ENCODE peak calls at places on chromosomes 4 and X, in seven cellular contexts. One of them, this sample, is unnamed. For H4K20me1 and H3K4me1, the result is how much of the 10 kb centered on the place peaks cover.

GRCh38 chr4:74386159-74386558 is 21.2 kb downstream of the EREG start:
- DNase-seq in HepG2: no peak
- DNase-seq in OCI-LY7: no peak
- DNase-seq in neural progenitor cell: no peak
- DNase-seq in HCT116: no peak
- DNase-seq in GM23338: no peak
- DNase-seq in SK-N-SH: no peak
- DNase-seq in this sample: no peak

GRCh38 chrX:10901290-10901633 is 209.9 kb upstream of the HCCS start:
- DNase-seq in HepG2: no peak
- DNase-seq in OCI-LY7: no peak
- DNase-seq in neural progenitor cell: no peak
- DNase-seq in HCT116: no peak
- DNase-seq in GM23338: no peak
- DNase-seq in SK-N-SH: no peak
- DNase-seq in this sample: peak

GRCh38 chrX:77793950-77794349 is 7.9 kb upstream of the ATRX start:
- DNase-seq in HepG2: no peak
- DNase-seq in OCI-LY7: no peak
- DNase-seq in neural progenitor cell: no peak
- DNase-seq in HCT116: no peak
- DNase-seq in GM23338: no peak
- DNase-seq in SK-N-SH: no peak
- DNase-seq in this sample: no peak

GRCh38 chr4:103774326-103774725 is 54.5 kb upstream of the TACR3 start:
- DNase-seq in HepG2: no peak
- DNase-seq in OCI-LY7: no peak
- DNase-seq in neural progenitor cell: no peak
- DNase-seq in HCT116: no peak
- DNase-seq in GM23338: no peak
- DNase-seq in SK-N-SH: no peak
- DNase-seq in this sample: no peak

GRCh38 chr4:55184600-55185523 is 59.5 kb upstream of the KDR start:
- DNase-seq in HepG2: peak
- DNase-seq in OCI-LY7: peak
- DNase-seq in neural progenitor cell: no peak
- DNase-seq in HCT116: peak
- DNase-seq in GM23338: peak
- DNase-seq in SK-N-SH: no peak
- DNase-seq in this sample: peak

GRCh38 chr4:7802093-7802726 is 137.5 kb downstream of the AFAP1 start:
- DNase-seq in HepG2: peak
- DNase-seq in OCI-LY7: peak
- DNase-seq in neural progenitor cell: peak
- DNase-seq in HCT116: peak
- DNase-seq in GM23338: peak
- DNase-seq in SK-N-SH: peak
- DNase-seq in this sample: peak

GRCh38 chr4:8910100-8910821 is 38.6 kb upstream of the HMX1 start:
- DNase-seq in HepG2: no peak
- DNase-seq in OCI-LY7: no peak
- DNase-seq in neural progenitor cell: no peak
- DNase-seq in HCT116: no peak
- DNase-seq in GM23338: no peak
- DNase-seq in SK-N-SH: peak
- DNase-seq in this sample: no peak

GRCh38 chr4:74624351-74625151 is 169.8 kb downstream of the BTC start:
- DNase-seq in HepG2: peak
- DNase-seq in OCI-LY7: no peak
- DNase-seq in neural progenitor cell: no peak
- DNase-seq in HCT116: peak
- DNase-seq in GM23338: no peak
- DNase-seq in SK-N-SH: no peak
- DNase-seq in this sample: peak

GRCh38 chr4:108168213-108168671 is 490 bp downstream of the LEF1 start:
- DNase-seq in HepG2: no peak
- DNase-seq in OCI-LY7: no peak
- DNase-seq in neural progenitor cell: no peak
- DNase-seq in HCT116: no peak
- DNase-seq in GM23338: no peak
- DNase-seq in SK-N-SH: no peak
- DNase-seq in this sample: peak

GRCh38 chr4:100786481-100786880 is 268.7 kb upstream of the EMCN start:
- DNase-seq in HepG2: no peak
- DNase-seq in OCI-LY7: no peak
- DNase-seq in neural progenitor cell: no peak
- DNase-seq in HCT116: no peak
- DNase-seq in GM23338: no peak
- DNase-seq in SK-N-SH: no peak
- DNase-seq in this sample: no peak

GRCh38 chr4:76802546-76803021 is 95.4 kb downstream of the SOWAHB start:
- DNase-seq in HepG2: no peak
- DNase-seq in OCI-LY7: no peak
- DNase-seq in neural progenitor cell: peak
- DNase-seq in HCT116: no peak
- DNase-seq in GM23338: peak
- DNase-seq in SK-N-SH: no peak
- DNase-seq in this sample: no peak

GRCh38 chrX:107707866-107708265 is 67.7 kb downstream of the TSC22D3 start:
- DNase-seq in HepG2: no peak
- DNase-seq in OCI-LY7: no peak
- DNase-seq in neural progenitor cell: no peak
- DNase-seq in HCT116: no peak
- DNase-seq in GM23338: no peak
- DNase-seq in SK-N-SH: no peak
- DNase-seq in this sample: no peak

GRCh38 chrX:1027133-1027532 is 185.3 kb downstream of the CRLF2 start:
- DNase-seq in HepG2: no peak
- DNase-seq in OCI-LY7: peak
- DNase-seq in neural progenitor cell: no peak
- DNase-seq in HCT116: no peak
- DNase-seq in GM23338: no peak
- DNase-seq in SK-N-SH: no peak
- DNase-seq in this sample: peak

GRCh38 chrX:11100281-11101035 is 10.7 kb upstream of the HCCS start:
- DNase-seq in HepG2: peak
- DNase-seq in OCI-LY7: no peak
- DNase-seq in neural progenitor cell: peak
- DNase-seq in HCT116: no peak
- DNase-seq in GM23338: peak
- DNase-seq in SK-N-SH: peak
- DNase-seq in this sample: no peak

GRCh38 chrX:25034889-25035288 is 19.1 kb upstream of the ARX start:
- DNase-seq in HepG2: peak
- DNase-seq in OCI-LY7: no peak
- DNase-seq in neural progenitor cell: peak
- DNase-seq in HCT116: no peak
- DNase-seq in GM23338: peak
- DNase-seq in SK-N-SH: no peak
- DNase-seq in this sample: no peak

GRCh38 chr4:151166662-151167061 is 67.2 kb downstream of the RPS3A start:
- DNase-seq in HepG2: no peak
- DNase-seq in OCI-LY7: no peak
- DNase-seq in neural progenitor cell: no peak
- DNase-seq in HCT116: no peak
- DNase-seq in GM23338: no peak
- DNase-seq in SK-N-SH: peak
- DNase-seq in this sample: no peak

GRCh38 chrX:17828156-17828555 is 32.9 kb downstream of the RAI2 start:
- DNase-seq in HepG2: no peak
- DNase-seq in OCI-LY7: no peak
- DNase-seq in neural progenitor cell: no peak
- DNase-seq in HCT116: no peak
- DNase-seq in GM23338: no peak
- DNase-seq in SK-N-SH: no peak
- DNase-seq in this sample: no peak

GRCh38 chrX:136067946-136068345 is 79.4 kb upstream of the FHL1 start:
- DNase-seq in HepG2: no peak
- DNase-seq in OCI-LY7: no peak
- DNase-seq in neural progenitor cell: no peak
- DNase-seq in HCT116: no peak
- DNase-seq in GM23338: no peak
- DNase-seq in SK-N-SH: no peak
- DNase-seq in this sample: no peak

GRCh38 chrX:11264925-11265324 is 28.3 kb upstream of the AMELX start:
- DNase-seq in HepG2: no peak
- DNase-seq in OCI-LY7: no peak
- DNase-seq in neural progenitor cell: no peak
- DNase-seq in HCT116: no peak
- DNase-seq in GM23338: no peak
- DNase-seq in SK-N-SH: no peak
- DNase-seq in this sample: no peak

GRCh38 chrX:110462957-110463356 is 104.3 kb downstream of the RTL9 start:
- DNase-seq in HepG2: no peak
- DNase-seq in OCI-LY7: no peak
- DNase-seq in neural progenitor cell: no peak
- DNase-seq in HCT116: no peak
- DNase-seq in GM23338: peak
- DNase-seq in SK-N-SH: no peak
- DNase-seq in this sample: no peak

GRCh38 chr4:39616651-39617050 is 22.0 kb downstream of the SMIM14 start:
- DNase-seq in HepG2: no peak
- DNase-seq in OCI-LY7: no peak
- DNase-seq in neural progenitor cell: no peak
- DNase-seq in HCT116: no peak
- DNase-seq in GM23338: no peak
- DNase-seq in SK-N-SH: no peak
- DNase-seq in this sample: no peak

GRCh38 chr4:61543976-61544375 is 343.9 kb downstream of the ADGRL3 start:
- DNase-seq in HepG2: no peak
- DNase-seq in OCI-LY7: no peak
- DNase-seq in neural progenitor cell: no peak
- DNase-seq in HCT116: no peak
- DNase-seq in GM23338: no peak
- DNase-seq in SK-N-SH: no peak
- DNase-seq in this sample: no peak

GRCh38 chr4:108881190-108881589 is 118.3 kb upstream of the ETNPPL start:
- DNase-seq in HepG2: no peak
- DNase-seq in OCI-LY7: no peak
- DNase-seq in neural progenitor cell: peak
- DNase-seq in HCT116: no peak
- DNase-seq in GM23338: no peak
- DNase-seq in SK-N-SH: no peak
- DNase-seq in this sample: no peak

GRCh38 chrX:103688949-103689348 is 2.5 kb upstream of the MORF4L2 start:
- DNase-seq in HepG2: peak
- DNase-seq in OCI-LY7: peak
- DNase-seq in neural progenitor cell: peak
- DNase-seq in HCT116: no peak
- DNase-seq in GM23338: peak
- DNase-seq in SK-N-SH: peak
- DNase-seq in this sample: peak

GRCh38 chrX:25206761-25207160 is 191.0 kb upstream of the ARX start:
- DNase-seq in HepG2: no peak
- DNase-seq in OCI-LY7: no peak
- DNase-seq in neural progenitor cell: no peak
- DNase-seq in HCT116: no peak
- DNase-seq in GM23338: no peak
- DNase-seq in SK-N-SH: no peak
- DNase-seq in this sample: no peak

GRCh38 chr4:147822128-147822527 is 90.2 kb downstream of the ARHGAP10 start:
- DNase-seq in HepG2: peak
- DNase-seq in OCI-LY7: no peak
- DNase-seq in neural progenitor cell: no peak
- DNase-seq in HCT116: no peak
- DNase-seq in GM23338: no peak
- DNase-seq in SK-N-SH: no peak
- DNase-seq in this sample: no peak

GRCh38 chrX:37684918-37685317 is 673 bp upstream of the XK start:
- DNase-seq in HepG2: no peak
- DNase-seq in OCI-LY7: no peak
- DNase-seq in neural progenitor cell: no peak
- DNase-seq in HCT116: no peak
- DNase-seq in GM23338: no peak
- DNase-seq in SK-N-SH: no peak
- DNase-seq in this sample: no peak

GRCh38 chr4:763191-763810 is 57.7 kb downstream of the PCGF3 start:
- DNase-seq in HepG2: no peak
- DNase-seq in OCI-LY7: no peak
- DNase-seq in neural progenitor cell: no peak
- DNase-seq in HCT116: no peak
- DNase-seq in GM23338: no peak
- DNase-seq in SK-N-SH: no peak
- DNase-seq in this sample: no peak
- H4K20me1 ChIP-seq in HepG2: under half
- H4K20me1 ChIP-seq in OCI-LY7: under half
- H4K20me1 ChIP-seq in neural progenitor cell: under half
- H4K20me1 ChIP-seq in HCT116: under half
- H4K20me1 ChIP-seq in GM23338: under half
- H4K20me1 ChIP-seq in SK-N-SH: half or more
- H4K20me1 ChIP-seq in this sample: under half

DNA sequence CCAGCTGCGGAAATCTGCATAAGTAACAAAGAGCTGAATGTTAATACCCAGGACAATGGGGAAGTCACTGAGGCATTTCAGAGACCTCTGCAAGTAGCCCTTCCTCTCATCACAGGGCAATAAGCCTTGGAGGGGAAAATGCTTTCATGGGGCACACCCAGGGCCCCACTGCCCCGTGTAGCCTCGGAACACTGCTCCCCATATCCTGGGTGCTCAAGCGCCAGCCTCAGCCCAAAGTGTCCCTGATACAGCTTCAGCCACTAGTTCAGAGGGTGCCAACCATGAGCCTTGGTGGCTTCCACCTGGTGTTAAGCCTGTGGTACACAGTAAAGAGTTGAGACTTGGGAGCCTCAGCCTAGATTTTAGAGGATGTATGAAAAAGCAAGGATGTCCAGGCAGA is 402.8 kb upstream of the CXorf51A start:
- DNase-seq in HepG2: no peak
- DNase-seq in OCI-LY7: no peak
- DNase-seq in neural progenitor cell: no peak
- DNase-seq in HCT116: no peak
- DNase-seq in GM23338: no peak
- DNase-seq in SK-N-SH: no peak
- DNase-seq in this sample: no peak
- H3K4me1 ChIP-seq in HepG2: under half
- H3K4me1 ChIP-seq in OCI-LY7: under half
- H3K4me1 ChIP-seq in neural progenitor cell: under half
- H3K4me1 ChIP-seq in HCT116: under half
- H3K4me1 ChIP-seq in GM23338: under half
- H3K4me1 ChIP-seq in SK-N-SH: under half
- H3K4me1 ChIP-seq in this sample: under half

GRCh38 chr4:137200322-137200721 is 332.0 kb downstream of the PCDH18 start:
- DNase-seq in HepG2: no peak
- DNase-seq in OCI-LY7: no peak
- DNase-seq in neural progenitor cell: no peak
- DNase-seq in HCT116: no peak
- DNase-seq in GM23338: no peak
- DNase-seq in SK-N-SH: peak
- DNase-seq in this sample: no peak
- H2AFZ ChIP-seq in HepG2: no peak
- H2AFZ ChIP-seq in OCI-LY7: no peak
- H2AFZ ChIP-seq in neural progenitor cell: peak
- H2AFZ ChIP-seq in HCT116: no peak
- H2AFZ ChIP-seq in GM23338: peak
- H2AFZ ChIP-seq in SK-N-SH: no peak
- H2AFZ ChIP-seq in this sample: no peak

DNA sequence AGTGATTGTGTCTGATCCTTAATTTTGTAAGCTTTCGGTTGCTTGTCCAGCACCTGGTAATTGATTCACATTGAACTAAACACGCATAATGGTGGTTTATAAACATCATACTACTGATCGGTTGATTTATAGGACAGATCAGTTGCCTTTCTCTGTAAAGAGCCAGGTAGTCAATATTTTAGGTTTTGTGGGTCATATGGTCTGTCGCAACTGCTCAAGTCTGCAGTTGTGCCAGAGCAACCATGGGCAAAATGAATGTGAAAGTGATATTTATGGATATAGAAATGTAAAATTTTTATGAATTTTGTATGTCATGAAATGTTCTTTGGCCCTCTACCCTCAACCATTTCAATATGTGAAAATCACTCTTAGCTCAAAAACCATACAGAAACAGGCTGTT is 8.9 kb downstream of the JADE1 start:
- DNase-seq in HepG2: no peak
- DNase-seq in OCI-LY7: no peak
- DNase-seq in neural progenitor cell: no peak
- DNase-seq in HCT116: no peak
- DNase-seq in GM23338: no peak
- DNase-seq in SK-N-SH: no peak
- DNase-seq in this sample: peak
- H4K20me1 ChIP-seq in HepG2: under half
- H4K20me1 ChIP-seq in OCI-LY7: under half
- H4K20me1 ChIP-seq in neural progenitor cell: half or more
- H4K20me1 ChIP-seq in HCT116: under half
- H4K20me1 ChIP-seq in GM23338: half or more
- H4K20me1 ChIP-seq in SK-N-SH: under half
- H4K20me1 ChIP-seq in this sample: under half

This sample was measured in MM.1S.